ENCODE peak calls at places on chromosomes 3 and 15, in seven cellular contexts. M, T, R, N, U, H and G are unnamed samples.

GRCh38 chr3:189276481-189277190 is 104.9 kb downstream of the TPRG1 start:
- DNase-seq in M (peak; percentile 96), T (no peak), U (no peak), H (no peak), N (peak; percentile 94), R (no peak), G (no peak)

GRCh38 chr15:88083828-88084760 is 172.4 kb downstream of the NTRK3 start:
- DNase-seq in U (no peak), R (no peak), T (no peak), N (peak; percentile 74), H (no peak), M (no peak), G (no peak)

GRCh38 chr3:5093786-5094185 is 28.3 kb upstream of the ARL8B start:
- DNase-seq in M (no peak), H (no peak), R (no peak), N (no peak), U (no peak), T (no peak), G (no peak)

GRCh38 chr3:179016979-179017670 is 54.5 kb downstream of the ZMAT3 start:
- DNase-seq in T (no peak), M (no peak), R (no peak), N (no peak), H (peak; percentile 20), U (no peak), G (no peak)

GRCh38 chr15:48266029-48266428 is 59.9 kb downstream of the SLC12A1 start:
- DNase-seq in R (no peak), U (no peak), H (no peak), N (no peak), T (no peak), M (no peak), G (no peak)

GRCh38 chr15:91853968-91854943 is 748 bp downstream of the SLCO3A1 start:
- DNase-seq in M (peak; percentile 95), H (peak; percentile 40), U (peak; percentile 58), R (peak; percentile 73), N (peak; percentile 17), T (no peak), G (no peak)

GRCh38 chr15:40280260-40281056 is 2.4 kb downstream of the ANKRD63 start:
- DNase-seq in U (no peak), T (no peak), M (no peak), H (no peak), R (no peak), N (no peak), G (no peak)

GRCh38 chr3:129722527-129722926 is 116.1 kb upstream of the PLXND1 start:
- DNase-seq in H (no peak), M (no peak), T (no peak), U (no peak), N (no peak), R (no peak), G (no peak)

GRCh38 chr15:39918688-39919385 is 1.2 kb downstream of the GPR176 start:
- DNase-seq in R (no peak), M (no peak), N (peak; percentile 94), T (no peak), H (peak; percentile 82), U (no peak), G (no peak)

GRCh38 chr3:180548050-180548449 is 53.9 kb upstream of the TTC14 start:
- DNase-seq in R (no peak), N (peak; percentile 22), U (no peak), H (no peak), M (no peak), T (no peak), G (no peak)

GRCh38 chr3:107216711-107217110 is 160.5 kb upstream of the CCDC54 start:
- DNase-seq in T (no peak), U (no peak), N (peak; percentile 90), R (no peak), H (no peak), M (no peak), G (no peak)

GRCh38 chr3:160968731-160969130 is 136.4 kb downstream of the B3GALNT1 start:
- DNase-seq in M (no peak), U (no peak), N (peak; percentile 28), R (no peak), T (no peak), H (no peak), G (no peak)

GRCh38 chr3:11807651-11808050 is 39.0 kb downstream of the TAMM41 start:
- DNase-seq in R (no peak), T (no peak), U (no peak), M (no peak), H (no peak), N (peak; percentile 87), G (no peak)

GRCh38 chr3:97658670-97659285 is 105.8 kb upstream of the ARL6 start:
- DNase-seq in T (no peak), N (peak; percentile 7), U (no peak), R (peak; percentile 56), M (peak; percentile 23), H (peak; percentile 53), G (no peak)

GRCh38 chr15:52100807-52101206 is 11.8 kb downstream of the BCL2L10 start:
- DNase-seq in T (no peak), R (no peak), U (no peak), H (peak; percentile 88), N (peak; percentile 90), M (peak; percentile 17), G (peak; percentile 53)

GRCh38 chr15:98719169-98719515 is 70.8 kb downstream of the IGF1R start:
- DNase-seq in N (peak; percentile 40), T (no peak), H (no peak), M (no peak), U (no peak), R (no peak), G (no peak)

GRCh38 chr3:159637895-159638542 is 350.6 kb upstream of the IL12A start:
- DNase-seq in H (peak; percentile 44), T (no peak), M (no peak), U (no peak), N (peak; percentile 58), R (no peak), G (no peak)

GRCh38 chr3:184262166-184262926 is 993 bp upstream of the CAMK2N2 start:
- DNase-seq in M (no peak), N (no peak), H (no peak), R (no peak), T (no peak), U (no peak), G (peak; percentile 73)

GRCh38 chr15:78681306-78682012 is 40.4 kb upstream of the CHRNB4 start:
- DNase-seq in U (no peak), H (no peak), M (no peak), N (no peak), T (no peak), R (no peak), G (no peak)

GRCh38 chr3:173529062-173529711 is 131.6 kb downstream of the NLGN1 start:
- DNase-seq in R (peak; percentile 40), T (no peak), H (peak; percentile 41), N (peak; percentile 11), U (no peak), M (peak; percentile 32), G (no peak)

GRCh38 chr3:157408499-157409149 is 28.0 kb upstream of the PTX3 start:
- DNase-seq in M (no peak), H (no peak), N (no peak), T (no peak), U (no peak), R (no peak), G (no peak)

GRCh38 chr15:74517096-74517495 is 23.9 kb upstream of the ARID3B start:
- DNase-seq in N (no peak), T (no peak), M (no peak), U (no peak), H (no peak), R (no peak), G (no peak)

GRCh38 chr15:39181348-39181747 is 399.5 kb upstream of the THBS1 start:
- DNase-seq in H (no peak), M (no peak), R (no peak), N (peak; percentile 91), U (no peak), T (no peak), G (no peak)

GRCh38 chr15:99424978-99425665 is 140.7 kb upstream of the MEF2A start:
- DNase-seq in T (no peak), U (peak; percentile 63), N (peak; percentile 69), H (no peak), R (peak; percentile 46), M (peak; percentile 53), G (no peak)

GRCh38 chr3:178684881-178685590 is 148.8 kb downstream of the KCNMB2 start:
- DNase-seq in R (peak; percentile 70), M (no peak), U (no peak), N (no peak), H (peak; percentile 17), T (no peak), G (no peak)

GRCh38 chr15:49439678-49440375 is 16.8 kb downstream of the FGF7 start:
- DNase-seq in U (no peak), R (no peak), T (no peak), M (no peak), H (no peak), N (no peak), G (no peak)

GRCh38 chr15:73818308-73818985 is 54.9 kb upstream of the TBC1D21 start:
- DNase-seq in N (no peak), T (no peak), H (no peak), R (no peak), M (no peak), U (no peak), G (no peak)

GRCh38 chr3:179068779-179069530 is 2.7 kb downstream of the ZMAT3 start:
- DNase-seq in H (peak; percentile 52), N (peak; percentile 64), M (peak; percentile 27), T (no peak), R (peak; percentile 17), U (peak; percentile 61), G (no peak)

GRCh38 chr15:39574416-39574815 is 6.5 kb upstream of the THBS1 start:
- DNase-seq in U (no peak), H (no peak), N (peak; percentile 96), R (no peak), T (no peak), M (no peak), G (no peak)

GRCh38 chr3:23385327-23385726 is 182.2 kb downstream of the UBE2E2 start:
- DNase-seq in N (no peak), M (no peak), H (no peak), U (no peak), T (no peak), R (no peak), G (no peak)

GRCh38 chr3:157237886-157238285 is 77.9 kb upstream of the CCNL1 start:
- DNase-seq in H (no peak), U (no peak), N (no peak), T (no peak), M (no peak), R (no peak), G (no peak)

GRCh38 chr3:18378218-18378617 is 46.9 kb downstream of the SATB1 start:
- DNase-seq in N (no peak), U (no peak), T (no peak), H (no peak), M (no peak), R (no peak), G (no peak)

GRCh38 chr3:190658106-190658505 is 144.2 kb downstream of the IL1RAP start:
- DNase-seq in N (no peak), T (no peak), M (no peak), H (no peak), R (no peak), U (no peak), G (no peak)

GRCh38 chr3:189845069-189845468 is 213.9 kb downstream of the TP63 start:
- DNase-seq in N (no peak), H (no peak), M (no peak), R (no peak), T (no peak), U (no peak), G (no peak)

GRCh38 chr15:67411491-67411890 is 109.4 kb upstream of the C15orf61 start:
- DNase-seq in U (no peak), M (no peak), H (no peak), N (no peak), R (no peak), T (no peak), G (no peak)

GRCh38 chr15:61818801-61819200 is 241.4 kb downstream of the VPS13C start:
- DNase-seq in R (no peak), U (no peak), T (no peak), H (no peak), N (no peak), M (no peak), G (no peak)